ENCODE peak calls at places on chromosome X, in seven cellular contexts. C is sigmoid colon, T is progenitor cell of endocrine pancreas, U is tibial nerve, X is MM.1S, P is bronchial epithelial cell, J is SK-N-SH. D is an unnamed sample.

GRCh38 chrX:154541896-154542722 is 4.5 kb downstream of the G6PD start:
- DNase-seq in U (peak; percentile 70), J (no peak), C (peak; percentile 88), P (peak; percentile 80), X (no peak), T (no peak), D (no peak)

GRCh38 chrX:51215266-51215665 is 117.4 kb upstream of the NUDT10 start:
- DNase-seq in J (no peak), U (no peak), C (no peak), P (peak; percentile 0), X (no peak), T (no peak), D (no peak)

GRCh38 chrX:19225906-19226305 is 103.6 kb upstream of the ADGRG2 start:
- DNase-seq in X (peak; percentile 12), J (peak; percentile 9), P (peak; percentile 30), T (no peak), C (no peak), U (no peak), D (no peak)

GRCh38 chrX:129678176-129678880 is 23.6 kb upstream of the APLN start:
- DNase-seq in J (peak; percentile 62), T (no peak), X (peak; percentile 28), C (peak; percentile 71), P (no peak), U (no peak), D (no peak)

GRCh38 chrX:78377186-78377585 is 49.8 kb upstream of the CYSLTR1 start:
- DNase-seq in P (no peak), J (no peak), T (no peak), X (no peak), C (no peak), U (no peak), D (no peak)

GRCh38 chrX:139078342-139078741 is 366.8 kb upstream of the FGF13 start:
- DNase-seq in X (no peak), T (no peak), C (no peak), P (no peak), J (no peak), U (no peak), D (no peak)

GRCh38 chrX:136210243-136210642 is 41.0 kb downstream of the MAP7D3 start:
- DNase-seq in J (no peak), U (no peak), P (no peak), T (no peak), C (no peak), X (no peak), D (no peak)

GRCh38 chrX:110847334-110847733 is 51.7 kb upstream of the CHRDL1 start:
- DNase-seq in U (no peak), T (peak; percentile 14), X (peak; percentile 80), J (peak; percentile 54), P (peak; percentile 54), C (no peak), D (peak; percentile 38)

GRCh38 chrX:100731441-100732281 is at the start of gene SYTL4:
- DNase-seq in P (no peak), C (peak; percentile 68), U (peak; percentile 28), X (no peak), T (peak; percentile 21), J (peak; percentile 60), D (peak; percentile 49)

GRCh38 chrX:16096131-16096530 is 27.2 kb upstream of the GRPR start:
- DNase-seq in P (no peak), X (no peak), J (no peak), U (no peak), C (no peak), T (no peak), D (peak; percentile 36)

GRCh38 chrX:110512341-110512740 is 153.7 kb downstream of the RTL9 start:
- DNase-seq in C (no peak), J (no peak), T (no peak), X (no peak), U (no peak), P (no peak), D (no peak)

GRCh38 chrX:30275498-30275897 is 28.6 kb downstream of the MAGEB1 start:
- DNase-seq in C (no peak), X (no peak), T (no peak), U (no peak), P (peak; percentile 21), J (no peak), D (no peak)

GRCh38 chrX:41291309-41291708 is 42.7 kb upstream of the DDX3X start:
- DNase-seq in U (no peak), P (no peak), T (no peak), X (no peak), C (no peak), J (no peak), D (no peak)

GRCh38 chrX:40581333-40581910 is 652 bp downstream of the ATP6AP2 start:
- DNase-seq in J (no peak), U (no peak), C (no peak), X (peak; percentile 11), P (peak; percentile 58), T (no peak), D (no peak)

GRCh38 chrX:152632445-152633097 is 5.1 kb upstream of the GABRQ start:
- DNase-seq in J (peak; percentile 49), X (peak; percentile 30), U (peak; percentile 38), C (no peak), T (peak; percentile 43), P (peak; percentile 21), D (peak; percentile 71)

GRCh38 chrX:44400588-44400987 is 57.1 kb upstream of the EFHC2 start:
- DNase-seq in P (peak; percentile 95), J (no peak), U (no peak), X (no peak), T (no peak), C (no peak), D (no peak)

GRCh38 chrX:131316260-131316659 is 27.2 kb upstream of the IGSF1 start:
- DNase-seq in T (no peak), J (no peak), X (no peak), C (no peak), P (no peak), U (no peak), D (no peak)

GRCh38 chrX:7088968-7089615 is 58.4 kb upstream of the STS start:
- DNase-seq in C (no peak), P (no peak), J (no peak), U (no peak), X (peak; percentile 27), T (peak; percentile 34), D (peak; percentile 16)

GRCh38 chrX:148310402-148311200 is 189.8 kb upstream of the AFF2 start:
- DNase-seq in T (no peak), X (peak; percentile 75), J (no peak), P (no peak), U (no peak), C (no peak), D (no peak)

DNA sequence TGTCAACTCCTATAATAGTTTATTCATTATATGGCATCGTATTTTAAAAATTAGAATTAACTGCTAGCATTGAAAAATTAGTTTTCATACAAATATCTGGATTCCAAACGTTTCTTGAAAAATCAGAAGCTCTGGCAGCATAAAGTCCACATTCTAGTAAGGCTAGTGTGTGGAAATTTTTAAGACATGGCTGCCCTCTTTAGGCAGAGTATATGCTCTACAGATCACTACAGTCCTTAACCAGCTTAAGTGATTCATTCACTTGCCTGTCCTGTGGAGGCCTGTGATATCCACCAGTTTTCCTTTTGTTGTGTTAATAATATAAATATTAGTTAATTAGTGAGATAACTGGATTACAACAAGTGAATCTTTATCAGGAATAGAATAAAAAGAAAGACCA is 287.2 kb downstream of the OPHN1 start:
- DNase-seq in C (no peak), P (peak; percentile 50), T (no peak), J (peak; percentile 12), U (no peak), X (peak; percentile 51), D (no peak)
- TF ChIP-seq CTCF in C (no peak), P (peak; percentile 28), T (peak; percentile 49), J (peak; percentile 63), U (peak; percentile 17), X (peak; percentile 50), D (no peak)

GRCh38 chrX:46637937-46638336 is 64.4 kb downstream of the CHST7 start:
- DNase-seq in C (no peak), X (no peak), T (no peak), J (no peak), P (peak; percentile 28), U (no peak), D (no peak)

GRCh38 chrX:46645614-46646013 is 72.0 kb downstream of the CHST7 start:
- DNase-seq in C (no peak), J (no peak), P (no peak), X (no peak), T (no peak), U (no peak), D (no peak)

GRCh38 chrX:46647251-46647650 is 73.7 kb downstream of the CHST7 start:
- DNase-seq in T (no peak), J (no peak), C (no peak), U (no peak), X (no peak), P (no peak), D (no peak)

GRCh38 chrX:46643636-46644035 is 70.1 kb downstream of the CHST7 start:
- DNase-seq in C (no peak), U (no peak), T (no peak), J (no peak), X (no peak), P (no peak), D (no peak)

DNA sequence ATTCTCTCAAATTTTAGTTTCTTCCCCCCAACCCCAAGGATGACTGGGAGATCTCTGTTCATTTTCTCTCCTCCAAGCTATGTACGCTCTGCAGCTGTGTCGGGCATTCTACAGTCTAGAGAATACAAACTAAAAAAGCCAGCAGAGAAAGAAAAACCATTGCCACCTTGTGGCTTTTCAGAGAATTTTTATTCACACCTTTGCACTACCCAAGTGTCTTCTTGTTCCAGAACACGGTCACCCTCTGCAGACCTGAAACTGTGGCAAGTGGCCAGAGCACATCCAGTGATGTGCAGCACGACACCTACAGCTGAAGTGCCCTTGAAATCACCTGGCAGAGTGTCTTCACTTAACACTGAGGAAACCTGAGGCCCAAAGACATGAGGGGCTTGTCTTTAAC is 68.6 kb downstream of the CHST7 start:
- DNase-seq in J (peak; percentile 15), C (no peak), T (no peak), X (peak; percentile 53), U (no peak), P (no peak), D (no peak)
- TF ChIP-seq CTCF in J (peak; percentile 52), C (no peak), T (peak; percentile 31), X (peak; percentile 48), U (peak; percentile 48), P (peak; percentile 48), D (no peak)

GRCh38 chrX:149818652-149819051 is 36.9 kb downstream of the MAGEA9 start:
- DNase-seq in T (no peak), U (no peak), X (no peak), P (peak; percentile 48), C (no peak), J (no peak), D (no peak)

GRCh38 chrX:149819371-149819770 is 37.6 kb downstream of the MAGEA9 start:
- DNase-seq in U (no peak), C (no peak), J (no peak), P (peak; percentile 31), X (no peak), T (no peak), D (no peak)
- TF ChIP-seq CTCF in U (no peak), C (no peak), J (no peak), P (no peak), X (no peak), T (no peak), D (no peak)

DNA sequence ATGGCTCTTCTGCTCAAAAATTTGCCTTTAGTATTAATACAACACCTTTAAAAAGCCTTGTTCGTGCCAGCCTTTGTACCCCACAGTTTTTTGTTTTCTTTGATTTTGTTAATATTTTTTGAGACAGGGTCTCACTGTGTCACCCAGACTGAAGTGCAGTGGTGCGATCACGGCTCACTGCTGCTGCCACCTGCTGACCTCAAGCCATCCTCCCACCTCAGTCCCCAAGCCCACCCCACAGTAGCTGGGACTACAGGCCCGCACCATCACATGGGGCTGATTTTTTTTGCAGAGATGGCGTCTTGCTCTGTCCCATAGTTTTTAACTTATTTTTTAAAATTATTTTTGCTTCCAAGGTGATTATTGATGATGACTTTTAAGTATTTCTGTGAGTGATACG is 134.0 kb downstream of the HTR2C start:
- DNase-seq in J (peak; percentile 6), T (peak; percentile 17), U (no peak), C (no peak), X (no peak), P (no peak), D (peak; percentile 66)
- TF ChIP-seq CTCF in J (peak; percentile 41), T (peak; percentile 81), U (no peak), C (no peak), X (peak; percentile 41), P (no peak), D (peak; percentile 69)

D was measured in nephron progenitor cell.